ENCODE peak calls at places on chromosomes 11 and 22, in six cellular contexts. One of them, this sample, is unnamed.

GRCh38 chr11:2761131-2762030 is 61.6 kb upstream of the KCNQ1OT1 start:
- DNase-seq in CD8-positive, alpha-beta T cell: no peak
- DNase-seq in RWPE2: no peak
- DNase-seq in RWPE1: no peak
- DNase-seq in BE2C: no peak
- DNase-seq in osteoblast: no peak
- DNase-seq in this sample: peak

GRCh38 chr22:16955678-16956210 is 52.3 kb downstream of the GAB4 start:
- DNase-seq in BE2C: no peak
- DNase-seq in osteoblast: no peak
- DNase-seq in RWPE1: no peak
- DNase-seq in RWPE2: no peak
- DNase-seq in CD8-positive, alpha-beta T cell: peak
- DNase-seq in this sample: no peak

GRCh38 chr11:26964335-26964734 is 29.6 kb upstream of the FIBIN start:
- DNase-seq in RWPE1: no peak
- DNase-seq in RWPE2: no peak
- DNase-seq in BE2C: no peak
- DNase-seq in CD8-positive, alpha-beta T cell: no peak
- DNase-seq in osteoblast: no peak
- DNase-seq in this sample: no peak

GRCh38 chr22:35838849-35839646 is 121.4 kb downstream of the APOL5 start:
- DNase-seq in RWPE1: peak
- DNase-seq in BE2C: peak
- DNase-seq in RWPE2: no peak
- DNase-seq in CD8-positive, alpha-beta T cell: no peak
- DNase-seq in osteoblast: no peak
- DNase-seq in this sample: no peak

GRCh38 chr22:48659393-48659792 is 1168.3 kb downstream of the BRD1 start:
- DNase-seq in osteoblast: no peak
- DNase-seq in CD8-positive, alpha-beta T cell: no peak
- DNase-seq in RWPE2: no peak
- DNase-seq in BE2C: no peak
- DNase-seq in RWPE1: no peak
- DNase-seq in this sample: no peak

GRCh38 chr11:13924801-13925327 is 37.7 kb upstream of the SPON1 start:
- DNase-seq in BE2C: no peak
- DNase-seq in RWPE2: no peak
- DNase-seq in RWPE1: no peak
- DNase-seq in CD8-positive, alpha-beta T cell: no peak
- DNase-seq in osteoblast: no peak
- DNase-seq in this sample: no peak

GRCh38 chr11:95989216-95989615 is 65.3 kb upstream of the MTMR2 start:
- DNase-seq in CD8-positive, alpha-beta T cell: no peak
- DNase-seq in RWPE1: no peak
- DNase-seq in BE2C: no peak
- DNase-seq in osteoblast: no peak
- DNase-seq in RWPE2: no peak
- DNase-seq in this sample: no peak

GRCh38 chr22:26182723-26183122 is 13.5 kb downstream of the SEZ6L start:
- DNase-seq in RWPE1: no peak
- DNase-seq in BE2C: peak
- DNase-seq in RWPE2: no peak
- DNase-seq in osteoblast: no peak
- DNase-seq in CD8-positive, alpha-beta T cell: no peak
- DNase-seq in this sample: no peak

GRCh38 chr22:43436536-43437267 is 24.9 kb downstream of the MPPED1 start:
- DNase-seq in RWPE2: no peak
- DNase-seq in CD8-positive, alpha-beta T cell: no peak
- DNase-seq in osteoblast: peak
- DNase-seq in RWPE1: no peak
- DNase-seq in BE2C: no peak
- DNase-seq in this sample: no peak

GRCh38 chr11:93849751-93850584 is 450 bp downstream of the VSTM5 start:
- DNase-seq in RWPE2: no peak
- DNase-seq in RWPE1: no peak
- DNase-seq in CD8-positive, alpha-beta T cell: no peak
- DNase-seq in BE2C: peak
- DNase-seq in osteoblast: peak
- DNase-seq in this sample: no peak

GRCh38 chr11:63635762-63636465 is 21.7 kb upstream of the PLAAT3 start:
- DNase-seq in BE2C: peak
- DNase-seq in osteoblast: peak
- DNase-seq in RWPE2: no peak
- DNase-seq in CD8-positive, alpha-beta T cell: peak
- DNase-seq in RWPE1: peak
- DNase-seq in this sample: peak

GRCh38 chr22:49433717-49434611 is 393.7 kb downstream of the BRD1 start:
- DNase-seq in BE2C: peak
- DNase-seq in CD8-positive, alpha-beta T cell: no peak
- DNase-seq in osteoblast: peak
- DNase-seq in RWPE1: no peak
- DNase-seq in RWPE2: no peak
- DNase-seq in this sample: no peak

GRCh38 chr11:78228467-78228866 is 39.7 kb downstream of the USP35 start:
- DNase-seq in RWPE1: peak
- DNase-seq in CD8-positive, alpha-beta T cell: no peak
- DNase-seq in BE2C: no peak
- DNase-seq in osteoblast: no peak
- DNase-seq in RWPE2: no peak
- DNase-seq in this sample: no peak

GRCh38 chr11:116376547-116376946 is 396.2 kb downstream of the BUD13 start:
- DNase-seq in RWPE2: no peak
- DNase-seq in RWPE1: no peak
- DNase-seq in osteoblast: no peak
- DNase-seq in BE2C: peak
- DNase-seq in CD8-positive, alpha-beta T cell: no peak
- DNase-seq in this sample: no peak

GRCh38 chr11:19597194-19597593 is 115.4 kb upstream of the NAV2 start:
- DNase-seq in RWPE2: no peak
- DNase-seq in osteoblast: peak
- DNase-seq in BE2C: no peak
- DNase-seq in RWPE1: peak
- DNase-seq in CD8-positive, alpha-beta T cell: no peak
- DNase-seq in this sample: no peak

GRCh38 chr22:44828193-44828592 is 75.8 kb downstream of the ARHGAP8 start:
- DNase-seq in RWPE1: peak
- DNase-seq in RWPE2: peak
- DNase-seq in osteoblast: peak
- DNase-seq in CD8-positive, alpha-beta T cell: no peak
- DNase-seq in BE2C: peak
- DNase-seq in this sample: no peak

GRCh38 chr11:74681686-74682651 is 49.3 kb downstream of the CHRDL2 start:
- DNase-seq in osteoblast: peak
- DNase-seq in BE2C: no peak
- DNase-seq in CD8-positive, alpha-beta T cell: no peak
- DNase-seq in RWPE2: no peak
- DNase-seq in RWPE1: no peak
- DNase-seq in this sample: no peak

GRCh38 chr11:119832536-119832935 is 103.5 kb upstream of the NECTIN1 start:
- DNase-seq in osteoblast: no peak
- DNase-seq in BE2C: peak
- DNase-seq in CD8-positive, alpha-beta T cell: no peak
- DNase-seq in RWPE2: no peak
- DNase-seq in RWPE1: no peak
- DNase-seq in this sample: no peak

GRCh38 chr22:46057762-46058420 is 80.9 kb upstream of the WNT7B start:
- DNase-seq in RWPE2: no peak
- DNase-seq in BE2C: peak
- DNase-seq in CD8-positive, alpha-beta T cell: no peak
- DNase-seq in osteoblast: peak
- DNase-seq in RWPE1: no peak
- DNase-seq in this sample: no peak

GRCh38 chr11:68025047-68025446 is 5.4 kb upstream of the NDUFS8 start:
- DNase-seq in RWPE2: no peak
- DNase-seq in CD8-positive, alpha-beta T cell: no peak
- DNase-seq in BE2C: no peak
- DNase-seq in RWPE1: no peak
- DNase-seq in osteoblast: no peak
- DNase-seq in this sample: no peak

GRCh38 chr11:33980896-33981295 is 70.6 kb upstream of the CAPRIN1 start:
- DNase-seq in BE2C: no peak
- DNase-seq in RWPE2: no peak
- DNase-seq in CD8-positive, alpha-beta T cell: no peak
- DNase-seq in osteoblast: no peak
- DNase-seq in RWPE1: no peak
- DNase-seq in this sample: no peak

GRCh38 chr22:37374571-37374970 is 52.7 kb downstream of the ELFN2 start:
- DNase-seq in BE2C: no peak
- DNase-seq in RWPE1: no peak
- DNase-seq in CD8-positive, alpha-beta T cell: no peak
- DNase-seq in osteoblast: no peak
- DNase-seq in RWPE2: no peak
- DNase-seq in this sample: no peak

DNA sequence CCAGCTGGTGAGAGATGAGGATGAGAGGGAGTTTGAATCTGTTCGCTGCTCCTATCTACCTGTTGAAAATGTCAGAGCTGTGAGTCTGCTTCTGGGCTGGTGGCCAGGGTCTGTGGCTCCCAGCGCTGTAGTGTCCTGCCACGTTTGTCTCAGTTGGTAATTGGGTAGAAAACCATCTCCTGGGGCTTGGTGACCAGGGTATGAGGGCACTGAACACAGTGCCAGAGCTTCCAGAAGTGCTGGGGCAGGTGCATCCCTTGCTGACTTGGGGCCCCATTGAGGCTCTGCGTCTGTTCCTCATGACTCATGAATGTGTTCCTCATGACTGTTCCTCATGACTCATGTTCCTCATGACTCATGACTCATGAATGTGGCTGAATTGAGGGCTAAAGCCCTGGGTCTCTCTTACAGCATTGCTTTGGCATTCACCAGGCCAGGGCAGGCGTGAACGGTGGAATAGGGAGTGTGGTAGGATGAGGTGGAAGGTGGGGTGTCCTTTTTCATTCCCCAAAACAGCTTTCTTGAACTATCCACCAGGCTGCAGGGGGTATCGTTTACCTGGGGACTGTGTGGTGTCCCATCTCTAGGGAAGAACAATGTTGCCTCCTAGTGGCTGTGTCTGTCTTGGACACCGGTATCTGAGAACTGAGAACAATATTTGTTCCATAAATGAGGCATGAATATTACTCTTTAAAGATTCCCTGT is 139.5 kb downstream of the COMMD9 start:
- DNase-seq in RWPE2: peak
- DNase-seq in BE2C: peak
- DNase-seq in CD8-positive, alpha-beta T cell: no peak
- DNase-seq in RWPE1: peak
- DNase-seq in osteoblast: peak
- DNase-seq in this sample: no peak
- TF ChIP-seq CTCF in RWPE2: peak
- TF ChIP-seq CTCF in BE2C: peak
- TF ChIP-seq CTCF in CD8-positive, alpha-beta T cell: no peak
- TF ChIP-seq CTCF in RWPE1: no peak
- TF ChIP-seq CTCF in osteoblast: peak
- TF ChIP-seq CTCF in this sample: peak

GRCh38 chr11:131671320-131671719 is 300.9 kb downstream of the NTM start:
- DNase-seq in RWPE1: no peak
- DNase-seq in CD8-positive, alpha-beta T cell: no peak
- DNase-seq in osteoblast: no peak
- DNase-seq in BE2C: no peak
- DNase-seq in RWPE2: peak
- DNase-seq in this sample: no peak

GRCh38 chr11:131672191-131672590 is 301.8 kb downstream of the NTM start:
- DNase-seq in RWPE2: peak
- DNase-seq in BE2C: no peak
- DNase-seq in RWPE1: no peak
- DNase-seq in osteoblast: no peak
- DNase-seq in CD8-positive, alpha-beta T cell: no peak
- DNase-seq in this sample: no peak

GRCh38 chr11:131671764-131672163 is 301.3 kb downstream of the NTM start:
- DNase-seq in RWPE2: no peak
- DNase-seq in RWPE1: no peak
- DNase-seq in osteoblast: peak
- DNase-seq in CD8-positive, alpha-beta T cell: no peak
- DNase-seq in BE2C: no peak
- DNase-seq in this sample: no peak

GRCh38 chr11:131675489-131675888 is 305.1 kb downstream of the NTM start:
- DNase-seq in RWPE2: no peak
- DNase-seq in CD8-positive, alpha-beta T cell: no peak
- DNase-seq in RWPE1: no peak
- DNase-seq in BE2C: no peak
- DNase-seq in osteoblast: peak
- DNase-seq in this sample: no peak

DNA sequence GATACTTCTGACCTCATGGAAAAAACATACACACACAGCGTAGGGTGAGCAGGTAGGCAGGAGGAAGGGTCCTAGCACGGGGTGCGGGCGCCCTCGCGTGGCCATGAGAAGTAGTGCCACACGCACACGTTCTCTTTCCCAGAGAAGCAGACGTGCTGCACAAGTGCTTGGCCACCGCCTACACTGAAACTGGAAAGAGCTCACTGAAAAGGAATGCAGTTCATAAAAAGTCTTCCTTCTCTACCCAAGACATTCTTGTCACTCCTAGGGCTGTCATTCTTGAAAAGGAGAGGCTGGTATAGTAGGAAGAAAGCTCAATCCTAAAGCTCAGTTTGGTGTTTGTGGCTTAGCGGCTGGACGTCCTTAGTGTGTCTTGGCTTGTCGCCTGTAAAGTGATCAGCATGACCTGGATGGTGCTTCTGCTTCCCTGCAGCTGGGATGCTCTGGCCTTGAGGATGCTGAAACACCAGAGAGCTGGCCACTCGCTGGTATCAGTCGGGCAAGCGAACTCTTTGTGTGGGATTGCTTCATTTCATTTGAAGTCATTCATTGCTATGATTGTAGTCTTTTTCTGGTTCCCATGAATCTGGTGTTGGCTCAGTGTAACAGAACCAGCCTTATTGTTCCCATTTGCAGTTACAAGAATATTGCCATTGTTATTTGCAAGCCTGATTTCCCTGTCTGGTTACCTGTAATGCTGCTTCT is 303.8 kb downstream of the NTM start:
- DNase-seq in BE2C: peak
- DNase-seq in osteoblast: peak
- DNase-seq in CD8-positive, alpha-beta T cell: no peak
- DNase-seq in RWPE1: peak
- DNase-seq in RWPE2: no peak
- DNase-seq in this sample: peak
- TF ChIP-seq CTCF in BE2C: peak
- TF ChIP-seq CTCF in osteoblast: peak
- TF ChIP-seq CTCF in CD8-positive, alpha-beta T cell: no peak
- TF ChIP-seq CTCF in RWPE1: peak
- TF ChIP-seq CTCF in RWPE2: peak
- TF ChIP-seq CTCF in this sample: peak

GRCh38 chr11:118243161-118243560 is 9.0 kb downstream of the MPZL3 start:
- DNase-seq in CD8-positive, alpha-beta T cell: no peak
- DNase-seq in osteoblast: no peak
- DNase-seq in BE2C: no peak
- DNase-seq in RWPE2: no peak
- DNase-seq in RWPE1: no peak
- DNase-seq in this sample: no peak
- TF ChIP-seq CTCF in CD8-positive, alpha-beta T cell: no peak
- TF ChIP-seq CTCF in osteoblast: no peak
- TF ChIP-seq CTCF in BE2C: no peak
- TF ChIP-seq CTCF in RWPE2: no peak
- TF ChIP-seq CTCF in RWPE1: no peak
- TF ChIP-seq CTCF in this sample: no peak

DNA sequence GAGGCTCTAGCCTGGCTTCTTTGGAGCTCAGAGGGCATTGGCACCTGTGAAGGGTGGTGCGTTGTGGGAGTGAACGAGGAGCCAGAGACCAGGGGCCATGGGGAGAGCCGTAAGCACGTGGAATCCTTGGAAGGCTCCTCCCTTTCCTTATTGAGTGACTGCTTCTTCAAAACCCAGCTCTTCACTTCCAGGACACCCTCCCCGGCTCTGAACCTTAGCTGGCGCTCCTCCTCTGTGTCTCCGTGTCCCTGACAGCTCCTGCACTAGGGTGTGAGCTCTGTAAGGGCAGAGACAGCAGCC is 26.3 kb downstream of the POLR3H start:
- DNase-seq in RWPE1: no peak
- DNase-seq in BE2C: no peak
- DNase-seq in RWPE2: no peak
- DNase-seq in osteoblast: peak
- DNase-seq in CD8-positive, alpha-beta T cell: no peak
- DNase-seq in this sample: no peak
- TF ChIP-seq CTCF in RWPE1: peak
- TF ChIP-seq CTCF in BE2C: no peak
- TF ChIP-seq CTCF in RWPE2: peak
- TF ChIP-seq CTCF in osteoblast: peak
- TF ChIP-seq CTCF in CD8-positive, alpha-beta T cell: peak
- TF ChIP-seq CTCF in this sample: peak